ENCODE peak calls at places on chromosomes 6 and 20, in five cellular contexts. B is GM12878, D is ovary, U is A549, P is HepG2. E is an unnamed sample. For H3K9me3, the result is how much of the 10 kb centered on the place peaks cover.

GRCh38 chr6:63764318-63764916 is 128.8 kb downstream of the PHF3 start:
- DNase-seq in B (peak), D (no peak), U (no peak), P (peak), E (no peak)

GRCh38 chr20:52031574-52032303 is 159.8 kb downstream of the ZFP64 start:
- DNase-seq in B (no peak), D (peak), U (no peak), P (peak), E (no peak)

GRCh38 chr6:112014483-112014882 is 39.4 kb upstream of the CCN6 start:
- DNase-seq in B (no peak), D (no peak), U (no peak), P (no peak), E (no peak)

GRCh38 chr6:56860466-56860865 is 94.4 kb upstream of the BEND6 start:
- DNase-seq in B (no peak), D (no peak), U (no peak), P (no peak), E (no peak)

GRCh38 chr20:51326241-51326819 is 216.2 kb downstream of the NFATC2 start:
- DNase-seq in B (no peak), D (no peak), U (peak), P (peak), E (peak)

GRCh38 chr20:25987073-25987927 is 290.6 kb upstream of the ZNF337 start:
- DNase-seq in B (no peak), D (peak), U (peak), P (no peak), E (no peak)

GRCh38 chr6:74578339-74578738 is 627.5 kb downstream of the COL12A1 start:
- DNase-seq in B (no peak), D (no peak), U (no peak), P (no peak), E (no peak)

GRCh38 chr6:107069631-107070548 is 41.9 kb downstream of the MTRES1 start:
- DNase-seq in B (no peak), D (no peak), U (no peak), P (no peak), E (no peak)

GRCh38 chr20:17343631-17344447 is 117.0 kb downstream of the PCSK2 start:
- DNase-seq in B (no peak), D (no peak), U (no peak), P (no peak), E (no peak)

GRCh38 chr20:2804921-2805681 is 4.7 kb upstream of the CPXM1 start:
- DNase-seq in B (no peak), D (no peak), U (no peak), P (no peak), E (no peak)

GRCh38 chr6:152050451-152051195 is 243.1 kb downstream of the ESR1 start:
- DNase-seq in B (no peak), D (no peak), U (no peak), P (no peak), E (no peak)

GRCh38 chr6:84789170-84789569 is 24.8 kb upstream of the TBX18 start:
- DNase-seq in B (no peak), D (no peak), U (no peak), P (no peak), E (no peak)

GRCh38 chr6:36751091-36751490 is 53.5 kb downstream of the RAB44 start:
- DNase-seq in B (no peak), D (no peak), U (no peak), P (no peak), E (no peak)
- H3K27ac ChIP-seq in B (no peak), D (no peak), U (no peak), P (no peak), E (no peak)

DNA sequence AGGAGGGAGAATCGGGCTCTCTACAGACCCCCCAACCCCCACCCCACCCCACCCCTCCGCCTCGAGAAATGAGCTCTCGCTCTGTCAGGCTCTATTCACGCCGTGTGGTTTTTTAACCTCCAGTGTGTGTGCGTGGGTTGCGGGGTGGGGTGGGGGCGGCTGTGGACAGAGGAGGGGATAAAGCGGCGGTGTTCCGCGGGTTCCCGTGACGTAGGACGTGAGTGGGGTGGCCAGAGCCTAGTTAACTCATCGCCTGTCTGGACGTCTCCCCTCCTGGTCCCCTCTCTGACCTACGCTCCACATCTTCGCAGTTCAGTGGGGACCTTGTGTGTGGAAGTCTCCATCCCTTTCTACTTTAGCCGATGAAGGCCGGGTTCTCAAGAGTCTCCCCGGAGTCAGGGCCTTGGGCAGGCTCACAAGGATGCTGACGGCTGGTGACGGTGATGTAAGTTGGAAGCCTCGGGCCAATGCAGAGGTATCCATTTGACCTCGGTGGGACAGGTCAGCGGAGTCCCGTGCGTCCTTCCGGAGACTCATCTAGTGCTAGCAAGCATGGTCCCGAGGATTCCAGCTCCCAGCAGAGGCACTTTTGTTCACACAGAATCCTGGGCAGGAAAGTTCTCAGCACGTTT is 1507.1 kb upstream of the DEFB115 start:
- DNase-seq in B (no peak), D (no peak), U (no peak), P (no peak), E (no peak)
- H3K9me3 ChIP-seq in B (under half), D (under half), U (under half), P (under half), E (under half)

DNA sequence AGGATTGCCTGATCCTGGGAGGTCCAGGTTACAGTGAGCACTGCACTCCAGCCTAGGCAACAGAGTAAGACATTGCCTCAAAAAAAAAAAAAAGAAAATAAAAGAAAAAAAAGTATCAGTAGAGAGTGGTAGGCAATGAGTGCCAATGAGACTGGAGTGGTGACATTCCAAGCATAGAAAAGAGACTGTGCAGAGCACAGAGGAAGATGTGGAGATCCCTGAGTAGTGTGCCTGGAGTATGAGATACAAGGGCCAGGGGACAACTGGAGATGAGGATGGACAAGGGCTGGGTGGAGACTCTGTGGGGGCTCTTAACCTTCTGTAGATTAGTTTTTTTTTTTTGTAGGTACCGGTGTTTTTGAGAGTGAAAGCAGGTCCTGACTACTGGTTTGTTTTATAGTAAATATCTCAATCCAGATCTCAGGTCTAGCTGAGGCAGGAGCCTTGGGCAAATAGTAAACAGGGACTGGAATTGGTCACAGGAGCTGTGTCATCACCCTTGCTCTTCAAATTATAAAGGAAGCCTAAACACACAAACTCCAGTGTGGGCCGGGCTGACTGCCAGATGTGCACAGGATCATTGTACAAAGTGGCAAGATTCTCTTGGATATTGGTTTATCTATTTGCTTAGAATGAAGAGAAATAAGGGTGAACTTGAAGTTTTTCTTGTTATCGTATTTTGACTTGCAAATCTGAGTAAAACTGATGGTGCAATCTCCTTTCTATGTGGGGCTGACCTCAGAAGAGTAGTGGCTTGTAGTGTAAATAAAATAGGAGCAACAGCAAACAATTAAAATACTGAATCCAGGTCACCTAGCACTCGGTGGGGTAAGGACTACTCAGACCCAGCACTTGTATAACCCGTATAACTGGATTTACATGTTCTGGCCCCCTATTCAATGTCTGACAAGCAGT is 144.9 kb downstream of the SOX4 start:
- DNase-seq in B (no peak), D (no peak), U (peak), P (no peak), E (no peak)
- TF ChIP-seq EP300 in B (no peak), D (no peak), U (peak), P (no peak), E (no peak)

GRCh38 chr20:33561981-33562601 is 72.2 kb downstream of the CBFA2T2 start:
- DNase-seq in B (no peak), D (peak), U (peak), P (peak), E (peak)
- H3K27ac ChIP-seq in B (no peak), D (peak), U (peak), P (peak), E (peak)

DNA sequence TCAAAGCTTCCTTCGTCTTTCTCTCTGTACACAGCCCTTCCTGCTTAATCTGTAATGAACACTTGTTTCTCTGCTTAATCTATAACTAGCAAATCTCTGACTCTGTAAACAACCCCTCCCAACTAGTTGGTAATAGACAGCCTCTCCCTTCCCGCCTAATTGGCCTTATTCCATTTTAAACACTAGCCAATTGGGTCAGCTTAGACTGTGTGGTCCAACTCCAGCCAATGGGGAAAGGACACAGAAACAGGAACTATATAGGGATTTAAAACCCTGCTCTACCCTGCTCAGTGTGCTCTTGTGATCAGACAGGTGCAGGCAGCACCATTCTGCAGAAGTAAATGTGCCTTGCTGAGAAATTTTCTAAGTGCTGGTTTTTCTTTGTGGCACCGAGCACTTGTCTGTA is 18.5 kb downstream of the CHD6 start:
- DNase-seq in B (no peak), D (no peak), U (no peak), P (no peak), E (no peak)
- H3K9me3 ChIP-seq in B (half or more), D (under half), U (under half), P (half or more), E (half or more)